ENCODE peak calls at places on chromosomes 7 and 10, in five cellular contexts. H is lower lobe of right lung, Y is glutamatergic neuron, M is cardiac fibroblast, L is upper lobe of left lung. D is an unnamed sample.

GRCh38 chr7:22811746-22812280 is 10.8 kb downstream of the TOMM7 start:
- DNase-seq in H (no peak), Y (no peak), M (no peak), L (no peak), D (no peak)

GRCh38 chr7:29588900-29589696 is 25.5 kb downstream of the PRR15 start:
- DNase-seq in H (no peak), Y (peak), M (peak), L (no peak), D (no peak)

GRCh38 chr10:74922921-74923320 is 96.5 kb downstream of the KAT6B start:
- DNase-seq in H (no peak), Y (no peak), M (peak), L (no peak), D (no peak)

GRCh38 chr7:99767662-99768061 is 16.3 kb downstream of the CYP3A4 start:
- DNase-seq in H (no peak), Y (no peak), M (no peak), L (no peak), D (no peak)

GRCh38 chr10:46018453-46019169 is 11.8 kb downstream of the NCOA4 start:
- DNase-seq in H (no peak), Y (no peak), M (peak), L (no peak), D (no peak)

GRCh38 chr7:64997927-64998391 is 7.1 kb upstream of the ZNF117 start:
- DNase-seq in H (no peak), Y (no peak), M (peak), L (no peak), D (no peak)

GRCh38 chr10:73577788-73578187 is 13.4 kb downstream of the USP54 start:
- DNase-seq in H (peak), Y (no peak), M (peak), L (no peak), D (no peak)

GRCh38 chr10:43419997-43420368 is 11.0 kb upstream of the HNRNPF start:
- DNase-seq in H (no peak), Y (no peak), M (no peak), L (no peak), D (no peak)

GRCh38 chr7:28032738-28033380 is 147.7 kb downstream of the JAZF1 start:
- DNase-seq in H (no peak), Y (no peak), M (no peak), L (no peak), D (no peak)
- TF ChIP-seq CTCF in H (no peak), Y (no peak), M (no peak), L (no peak), D (no peak)

DNA sequence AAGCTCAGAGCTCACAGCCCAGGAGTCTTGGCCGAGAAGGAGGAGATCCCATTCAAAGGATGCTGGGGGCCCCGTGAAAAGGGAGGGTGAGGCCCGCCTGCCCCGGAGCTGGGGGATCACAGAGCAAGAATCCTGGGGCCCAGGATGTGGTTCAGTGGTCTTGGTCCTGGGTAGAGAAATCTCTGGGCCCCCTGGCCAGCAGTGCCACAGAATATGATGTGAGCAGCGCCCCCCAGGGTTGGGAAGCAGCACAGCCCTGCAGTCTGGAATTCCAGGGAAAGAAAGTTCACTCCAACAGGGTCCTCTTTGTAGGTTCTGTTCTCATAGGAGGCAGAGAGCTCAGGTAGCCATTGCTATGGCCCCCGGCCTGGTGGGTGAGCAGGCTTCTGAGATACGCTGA is 77.6 kb upstream of the GNA12 start:
- DNase-seq in H (no peak), Y (peak), M (no peak), L (no peak), D (no peak)
- TF ChIP-seq CTCF in H (peak), Y (peak), M (peak), L (no peak), D (no peak)

DNA sequence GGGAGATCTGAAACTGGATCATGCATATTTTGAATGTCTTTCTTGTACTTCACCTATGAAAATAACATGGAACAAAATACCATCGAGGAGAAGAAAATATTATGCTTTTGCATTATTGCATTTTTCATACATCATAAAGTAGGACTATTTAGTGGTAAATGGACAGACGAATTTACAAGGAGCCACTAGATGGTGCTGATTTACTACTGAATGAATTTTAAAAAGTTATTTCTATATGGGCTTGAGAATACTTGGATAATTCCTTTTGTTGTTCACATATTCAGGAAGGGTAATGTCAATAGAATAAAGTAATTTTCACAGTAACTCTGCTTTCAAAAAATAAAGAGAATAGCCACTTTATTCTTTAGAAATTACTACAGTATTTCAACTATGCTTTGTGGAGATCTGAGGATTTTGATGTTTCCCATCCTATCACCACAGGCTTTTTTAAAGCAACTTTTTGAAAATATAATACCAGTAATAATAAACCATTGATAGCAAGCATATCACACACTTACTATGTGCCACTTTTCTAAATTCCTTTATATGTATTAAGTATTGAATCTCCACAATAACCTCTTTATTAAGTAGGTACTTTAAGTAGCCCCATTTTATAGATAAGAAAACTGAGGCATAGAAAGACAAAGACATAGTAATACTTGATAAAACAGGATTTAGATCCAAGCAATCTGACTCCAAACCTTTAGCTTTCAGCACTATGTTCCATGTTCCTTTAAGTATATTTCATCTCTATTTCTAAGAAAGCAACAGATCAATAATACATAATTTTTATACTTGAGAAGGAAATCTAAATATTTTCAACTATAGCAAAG is 38.6 kb downstream of the NEBL start:
- DNase-seq in H (no peak), Y (no peak), M (peak), L (no peak), D (no peak)
- TF ChIP-seq CTCF in H (peak), Y (peak), M (peak), L (no peak), D (peak)

DNA sequence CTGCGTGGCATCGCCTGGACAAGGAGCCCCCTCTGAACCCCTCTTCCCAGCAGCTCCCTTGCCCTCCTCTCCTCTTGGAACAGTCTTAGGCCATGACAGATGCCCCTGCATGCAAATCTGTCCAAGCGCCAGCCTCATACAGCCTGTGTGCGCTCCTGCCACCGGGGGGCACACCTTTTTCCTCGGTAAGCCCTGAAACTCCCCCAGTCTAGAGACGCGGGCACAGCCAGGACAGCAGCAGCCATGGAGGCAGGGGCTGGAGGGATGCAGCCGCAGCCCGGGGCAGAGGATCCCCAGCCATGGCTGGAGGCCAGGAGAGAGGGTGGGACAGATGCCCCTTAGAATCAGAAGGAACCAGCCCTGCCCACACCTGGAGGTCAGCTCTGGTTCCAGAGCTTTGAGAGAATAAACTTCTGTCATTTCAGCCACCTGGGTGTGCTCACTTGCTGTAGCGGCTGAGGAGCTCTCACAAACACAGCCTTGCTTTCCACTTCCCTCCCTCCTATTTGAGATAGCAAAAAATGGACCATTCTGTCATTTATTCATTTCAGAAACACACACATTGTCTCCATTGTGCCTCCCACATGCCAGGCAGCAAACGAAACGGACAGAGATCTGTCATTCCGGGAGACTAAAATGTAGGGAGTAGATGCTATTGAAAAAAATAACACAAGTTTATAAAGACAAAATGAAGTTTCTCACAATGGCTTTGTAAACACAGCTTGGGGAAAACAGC is 241.5 kb downstream of the WDR37 start:
- DNase-seq in H (no peak), Y (no peak), M (no peak), L (no peak), D (no peak)
- TF ChIP-seq CTCF in H (no peak), Y (peak), M (no peak), L (no peak), D (no peak)

DNA sequence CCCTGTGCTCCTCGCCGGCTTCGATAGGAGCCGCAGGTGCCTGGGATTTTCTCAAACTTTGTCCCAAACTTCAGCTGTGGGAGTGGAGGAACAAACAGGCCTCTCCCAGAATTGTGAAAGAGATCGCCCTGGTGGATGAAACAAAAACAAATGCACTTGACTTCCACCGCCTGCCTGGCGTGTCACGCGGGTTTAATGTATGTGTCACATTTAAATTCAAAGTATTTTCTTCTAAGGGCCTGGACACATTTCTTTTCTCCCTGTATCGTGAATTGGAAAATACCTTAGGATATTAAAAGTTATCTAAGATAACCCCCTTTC is 694 bp upstream of the WASL start:
- DNase-seq in H (peak), Y (no peak), M (peak), L (no peak), D (no peak)
- TF ChIP-seq CTCF in H (no peak), Y (no peak), M (no peak), L (no peak), D (no peak)

DNA sequence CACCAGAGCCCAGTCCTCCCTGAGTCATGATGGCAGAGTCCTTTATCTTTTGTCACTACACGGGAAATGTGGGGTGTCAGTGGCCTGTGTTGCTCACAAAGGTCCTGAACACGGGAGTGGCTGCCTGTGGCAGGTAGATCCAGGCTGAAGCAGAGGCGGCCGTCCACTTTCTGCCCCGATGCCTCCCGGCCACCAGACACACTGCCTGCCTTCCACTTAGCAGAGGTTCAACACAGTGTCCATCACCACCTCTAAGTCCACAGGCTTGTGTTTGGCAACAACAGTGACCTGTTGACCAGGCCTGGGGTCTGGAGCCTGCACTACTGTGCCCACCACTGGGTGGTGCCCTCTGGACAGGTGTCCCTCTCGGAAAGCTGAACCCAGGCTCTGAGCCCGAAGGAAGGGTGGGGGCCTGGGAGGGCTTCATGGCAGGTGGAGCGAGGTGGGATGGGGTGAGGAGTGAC is 49.9 kb upstream of the CAMK2B start:
- DNase-seq in H (no peak), Y (no peak), M (no peak), L (no peak), D (no peak)
- TF ChIP-seq CTCF in H (peak), Y (no peak), M (peak), L (no peak), D (no peak)

GRCh38 chr7:133572853-133573252 is 320.0 kb downstream of the EXOC4 start:
- DNase-seq in H (no peak), Y (no peak), M (no peak), L (no peak), D (no peak)
- TF ChIP-seq CTCF in H (no peak), Y (no peak), M (no peak), L (no peak), D (no peak)

D was measured in mesothelial cell of epicardium.